ENCODE peak calls at places on chromosomes 12 and 14, in ten cellular contexts. B is psoas muscle; C is lung; U is fibroblast of lung; G is CD8-positive, alpha-beta T cell; A is IMR-90; R is PC-3; I is colonic mucosa; X is mesendoderm; L is effector memory CD4-positive, alpha-beta T cell. N is an unnamed sample. For H3K4me1, the result is how much of the 10 kb centered on the place peaks cover.

GRCh38 chr12:116538076-116538591 is 21.0 kb upstream of the MAP1LC3B2 start:
- DNase-seq in U (no peak), I (no peak), G (no peak), C (no peak), B (no peak), X (no peak), R (no peak), A (no peak), L (no peak), N (no peak)

GRCh38 chr14:102539544-102540309 is 30.2 kb upstream of the ANKRD9 start:
- DNase-seq in X (no peak), R (no peak), I (no peak), A (peak), U (peak), G (no peak), B (no peak), L (no peak), C (no peak), N (no peak)

GRCh38 chr12:29282452-29282851 is 98.5 kb downstream of the ERGIC2 start:
- DNase-seq in U (no peak), B (no peak), G (no peak), L (no peak), C (no peak), I (no peak), A (no peak), R (no peak), X (no peak), N (no peak)

GRCh38 chr12:42090899-42091298 is 53.8 kb downstream of the GXYLT1 start:
- DNase-seq in C (no peak), X (peak), G (no peak), A (peak), U (peak), B (no peak), I (no peak), L (no peak), R (peak), N (no peak)

GRCh38 chr12:95574030-95574429 is 22.8 kb upstream of the USP44 start:
- DNase-seq in U (no peak), C (no peak), X (peak), G (no peak), A (no peak), B (no peak), I (no peak), R (no peak), L (no peak), N (no peak)

GRCh38 chr12:103558879-103559278 is 28.2 kb upstream of the STAB2 start:
- DNase-seq in U (no peak), G (no peak), C (no peak), X (no peak), R (peak), L (no peak), I (no peak), A (no peak), B (no peak), N (no peak)

GRCh38 chr12:32947203-32947795 is 50.7 kb upstream of the PKP2 start:
- DNase-seq in B (no peak), C (no peak), R (peak), I (no peak), G (no peak), X (peak), L (no peak), A (no peak), U (no peak), N (no peak)

GRCh38 chr12:126510630-126511029 is 1445.4 kb downstream of the AACS start:
- DNase-seq in C (no peak), R (no peak), L (no peak), I (no peak), A (no peak), X (no peak), B (no peak), G (no peak), U (no peak), N (no peak)

GRCh38 chr14:99424306-99424877 is 56.3 kb downstream of the SETD3 start:
- DNase-seq in L (no peak), U (no peak), B (no peak), I (no peak), G (no peak), X (peak), A (no peak), C (no peak), R (no peak), N (no peak)

GRCh38 chr12:93419388-93420034 is 22.2 kb downstream of the UBE2N start:
- DNase-seq in X (peak), G (no peak), U (peak), L (no peak), B (no peak), R (peak), A (peak), I (no peak), C (no peak), N (peak)

GRCh38 chr12:85057370-85057963 is 21.3 kb downstream of the LRRIQ1 start:
- DNase-seq in R (peak), B (no peak), L (no peak), X (peak), C (no peak), U (peak), A (peak), G (peak), I (peak), N (no peak)

GRCh38 chr12:103780093-103780440 is 61.0 kb downstream of the NT5DC3 start:
- DNase-seq in I (no peak), C (no peak), U (peak), B (no peak), R (no peak), G (no peak), A (peak), X (no peak), L (no peak), N (no peak)

GRCh38 chr12:85076688-85077430 is 40.7 kb downstream of the LRRIQ1 start:
- DNase-seq in I (no peak), B (no peak), L (no peak), R (peak), X (peak), G (no peak), C (no peak), A (peak), U (peak), N (no peak)

GRCh38 chr12:57896437-57897201 is 44.7 kb upstream of the ATP23 start:
- DNase-seq in U (peak), I (peak), L (no peak), A (peak), G (no peak), C (peak), B (peak), X (peak), R (no peak), N (no peak)

GRCh38 chr12:3632256-3633240 is 120.4 kb downstream of the CRACR2A start:
- DNase-seq in A (no peak), R (peak), U (peak), X (no peak), G (no peak), C (no peak), B (no peak), L (no peak), I (no peak), N (no peak)

GRCh38 chr14:74875941-74876913 is at the start of gene PROX2:
- DNase-seq in U (no peak), B (no peak), G (peak), X (no peak), A (no peak), C (no peak), L (peak), I (no peak), R (no peak), N (no peak)

GRCh38 chr12:95674088-95674595 is 116.4 kb downstream of the NTN4 start:
- DNase-seq in B (no peak), X (no peak), C (no peak), L (no peak), R (no peak), U (no peak), A (no peak), I (no peak), G (no peak), N (no peak)

DNA sequence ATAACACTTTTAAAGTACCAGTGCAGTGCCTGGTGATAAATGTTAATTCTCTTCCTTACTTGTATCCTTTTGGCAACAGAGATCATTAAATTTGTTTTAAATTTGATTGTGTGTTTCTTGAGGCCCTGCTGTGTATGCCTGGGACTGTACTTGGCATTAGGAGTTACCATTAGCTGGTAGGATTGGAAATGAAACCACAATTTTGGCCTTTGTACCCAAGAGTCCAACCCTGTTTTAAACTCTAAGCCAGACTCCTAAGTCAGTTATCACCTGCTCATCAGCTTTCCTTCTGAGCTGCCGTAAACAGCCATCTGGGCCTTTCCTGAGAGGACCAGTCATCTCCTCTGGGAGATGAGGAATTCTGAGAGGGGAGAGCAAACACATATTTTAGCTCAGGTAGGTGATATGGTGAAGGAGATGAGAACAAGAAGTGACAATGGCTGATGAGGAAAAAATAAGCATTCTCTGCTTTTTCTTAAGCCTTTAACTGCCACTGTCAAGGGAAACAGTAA is 74.3 kb upstream of the SRSF5 start:
- DNase-seq in R (no peak), X (no peak), G (no peak), C (no peak), U (no peak), I (no peak), A (no peak), L (no peak), B (no peak), N (no peak)
- H3K4me1 ChIP-seq in R (under half), X (under half), G (under half), C (half or more), U (under half), I (under half), A (under half), L (under half), B (half or more), N (under half)

GRCh38 chr12:113359133-113359938 is 949 bp downstream of the PLBD2 start:
- DNase-seq in R (peak), X (no peak), G (no peak), I (peak), U (peak), C (peak), L (no peak), B (peak), A (peak), N (peak)

GRCh38 chr12:113364698-113365097 is 6.3 kb downstream of the PLBD2 start:
- DNase-seq in A (no peak), R (no peak), B (no peak), I (no peak), U (no peak), C (no peak), X (no peak), G (no peak), L (no peak), N (no peak)

GRCh38 chr12:113361574-113362370 is 3.4 kb downstream of the PLBD2 start:
- DNase-seq in G (no peak), L (no peak), I (no peak), A (no peak), X (no peak), U (peak), B (no peak), R (no peak), C (no peak), N (no peak)

GRCh38 chr12:113358381-113359132 is at the start of gene PLBD2:
- DNase-seq in G (peak), L (peak), R (peak), I (peak), X (peak), C (peak), B (peak), A (peak), U (peak), N (peak)

DNA sequence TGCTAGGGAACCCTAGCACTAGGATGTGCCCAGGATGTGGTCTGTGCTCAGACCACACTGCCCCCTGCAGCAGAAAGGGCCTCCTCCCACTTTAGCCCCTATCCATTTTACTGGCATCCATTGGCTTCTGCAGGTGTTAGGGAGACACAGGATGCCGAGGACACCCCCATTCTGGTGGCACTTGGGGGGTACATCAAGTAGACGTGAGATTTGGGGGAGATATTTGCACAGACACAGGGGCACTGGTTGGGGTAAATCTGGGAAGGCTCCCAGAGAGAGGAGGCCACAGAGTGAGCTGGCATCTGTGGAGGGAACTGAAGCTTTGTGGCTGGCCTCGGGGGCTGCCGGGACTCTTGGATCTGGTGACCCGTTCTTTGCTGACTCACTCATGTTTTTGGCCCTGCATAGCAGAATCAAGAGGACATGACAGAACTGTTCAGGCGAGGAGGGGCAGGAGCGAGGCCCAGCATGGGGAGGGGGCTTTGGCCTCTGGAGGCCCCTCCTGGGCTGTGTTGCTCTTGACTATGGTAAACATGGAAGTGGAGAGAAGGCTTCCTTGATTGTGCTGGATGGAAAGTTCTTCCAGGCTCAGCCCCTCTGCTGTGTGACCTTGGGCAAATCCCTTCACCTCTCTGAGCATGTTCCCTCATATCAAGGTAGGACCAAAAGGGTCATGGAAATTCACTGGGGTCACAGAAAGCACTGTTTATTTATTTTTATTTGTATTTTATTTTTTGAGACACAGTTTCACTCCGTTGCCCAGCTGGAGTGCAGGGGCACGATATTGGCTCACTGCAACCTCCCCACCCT is 1.8 kb downstream of the PLBD2 start:
- DNase-seq in R (peak), A (no peak), C (no peak), B (peak), X (peak), G (no peak), L (no peak), I (peak), U (no peak), N (no peak)
- H3K27ac ChIP-seq in R (no peak), A (no peak), C (peak), B (peak), X (no peak), G (no peak), L (no peak), I (no peak), U (no peak), N (no peak)

GRCh38 chr14:61362072-61362750 is 40.8 kb downstream of the PRKCH start:
- DNase-seq in U (no peak), R (peak), X (peak), B (no peak), I (no peak), L (no peak), C (no peak), G (no peak), A (no peak), N (no peak)
- H3K4me1 ChIP-seq in U (under half), R (under half), X (under half), B (under half), I (under half), L (half or more), C (under half), G (half or more), A (under half), N (half or more)

GRCh38 chr12:89540586-89540985 is 14.7 kb upstream of the POC1B start:
- DNase-seq in R (no peak), G (no peak), B (no peak), C (no peak), X (peak), L (no peak), A (no peak), U (no peak), I (no peak), N (no peak)
- H3K27ac ChIP-seq in R (no peak), G (no peak), B (no peak), C (no peak), X (no peak), L (no peak), A (no peak), U (no peak), I (no peak), N (no peak)

DNA sequence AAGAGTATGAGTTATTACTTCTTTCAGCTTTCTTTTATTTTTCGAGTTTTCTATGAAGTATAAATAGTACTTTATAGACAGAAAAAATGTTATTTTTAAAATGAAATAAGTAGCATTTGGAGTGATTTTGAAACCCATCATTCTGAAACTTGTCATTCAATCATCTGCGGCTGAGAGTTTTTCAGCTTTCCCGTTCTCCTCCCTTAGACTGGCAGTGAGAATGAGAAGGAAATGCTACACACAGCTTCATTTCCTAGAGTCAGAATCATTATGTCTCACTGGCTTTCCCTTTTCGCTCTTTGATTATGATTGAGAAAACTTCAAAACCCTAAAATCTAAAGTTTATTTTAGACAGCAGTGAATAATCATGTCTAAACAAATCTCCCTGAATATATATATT is 33.7 kb upstream of the GNPNAT1 start:
- DNase-seq in L (no peak), I (no peak), C (no peak), U (no peak), R (no peak), X (no peak), A (no peak), G (no peak), B (no peak), N (peak)
- H3K4me1 ChIP-seq in L (under half), I (under half), C (under half), U (under half), R (under half), X (under half), A (under half), G (under half), B (under half), N (under half)